ENCODE peak calls at places on chromosomes 3 and 15, in nine cellular contexts. One of them, this sample, is unnamed.

GRCh38 chr15:95972136-95972553 is 358.4 kb upstream of the NR2F2 start:
- DNase-seq in T-helper 9 cell: no peak
- DNase-seq in globus pallidus: no peak
- DNase-seq in sigmoid colon: no peak
- DNase-seq in ACHN: no peak
- DNase-seq in effector memory CD4-positive, alpha-beta T cell: no peak
- DNase-seq in stimulated activated CD4-positive, alpha-beta T cell treated with anti-CD3 and anti-CD28 coated beads, Interleukin-1b, Interleukin-23, amount 100 ng/mL, for 4 hours: no peak
- DNase-seq in activated naive CD4-positive, alpha-beta T cell: no peak
- DNase-seq in glutamatergic neuron: no peak
- DNase-seq in this sample: no peak

GRCh38 chr3:65751123-65751700 is 287.5 kb downstream of the MAGI1 start:
- DNase-seq in T-helper 9 cell: no peak
- DNase-seq in globus pallidus: peak; percentile 86
- DNase-seq in sigmoid colon: no peak
- DNase-seq in ACHN: peak; percentile 39
- DNase-seq in effector memory CD4-positive, alpha-beta T cell: no peak
- DNase-seq in stimulated activated CD4-positive, alpha-beta T cell treated with anti-CD3 and anti-CD28 coated beads, Interleukin-1b, Interleukin-23, amount 100 ng/mL, for 4 hours: no peak
- DNase-seq in activated naive CD4-positive, alpha-beta T cell: no peak
- DNase-seq in glutamatergic neuron: peak; percentile 85
- DNase-seq in this sample: no peak

GRCh38 chr15:63198752-63199250 is 9.4 kb downstream of the RAB8B start:
- DNase-seq in T-helper 9 cell: no peak
- DNase-seq in globus pallidus: no peak
- DNase-seq in sigmoid colon: no peak
- DNase-seq in ACHN: no peak
- DNase-seq in effector memory CD4-positive, alpha-beta T cell: no peak
- DNase-seq in stimulated activated CD4-positive, alpha-beta T cell treated with anti-CD3 and anti-CD28 coated beads, Interleukin-1b, Interleukin-23, amount 100 ng/mL, for 4 hours: no peak
- DNase-seq in activated naive CD4-positive, alpha-beta T cell: no peak
- DNase-seq in glutamatergic neuron: no peak
- DNase-seq in this sample: no peak

GRCh38 chr3:8709801-8710524 is 23.6 kb upstream of the CAV3 start:
- DNase-seq in T-helper 9 cell: no peak
- DNase-seq in globus pallidus: no peak
- DNase-seq in sigmoid colon: no peak
- DNase-seq in ACHN: no peak
- DNase-seq in effector memory CD4-positive, alpha-beta T cell: no peak
- DNase-seq in stimulated activated CD4-positive, alpha-beta T cell treated with anti-CD3 and anti-CD28 coated beads, Interleukin-1b, Interleukin-23, amount 100 ng/mL, for 4 hours: no peak
- DNase-seq in activated naive CD4-positive, alpha-beta T cell: no peak
- DNase-seq in glutamatergic neuron: peak; percentile 66
- DNase-seq in this sample: no peak

GRCh38 chr3:185292238-185292637 is 38.4 kb upstream of the EHHADH start:
- DNase-seq in T-helper 9 cell: no peak
- DNase-seq in globus pallidus: no peak
- DNase-seq in sigmoid colon: no peak
- DNase-seq in ACHN: no peak
- DNase-seq in effector memory CD4-positive, alpha-beta T cell: no peak
- DNase-seq in stimulated activated CD4-positive, alpha-beta T cell treated with anti-CD3 and anti-CD28 coated beads, Interleukin-1b, Interleukin-23, amount 100 ng/mL, for 4 hours: no peak
- DNase-seq in activated naive CD4-positive, alpha-beta T cell: no peak
- DNase-seq in glutamatergic neuron: no peak
- DNase-seq in this sample: no peak

GRCh38 chr15:51706931-51707608 is 25.8 kb downstream of the SCG3 start:
- DNase-seq in T-helper 9 cell: no peak
- DNase-seq in globus pallidus: no peak
- DNase-seq in sigmoid colon: no peak
- DNase-seq in ACHN: no peak
- DNase-seq in effector memory CD4-positive, alpha-beta T cell: no peak
- DNase-seq in stimulated activated CD4-positive, alpha-beta T cell treated with anti-CD3 and anti-CD28 coated beads, Interleukin-1b, Interleukin-23, amount 100 ng/mL, for 4 hours: no peak
- DNase-seq in activated naive CD4-positive, alpha-beta T cell: no peak
- DNase-seq in glutamatergic neuron: no peak
- DNase-seq in this sample: no peak

GRCh38 chr3:10434938-10435336 is 70.4 kb downstream of the ATP2B2 start:
- DNase-seq in T-helper 9 cell: no peak
- DNase-seq in globus pallidus: no peak
- DNase-seq in sigmoid colon: no peak
- DNase-seq in ACHN: no peak
- DNase-seq in effector memory CD4-positive, alpha-beta T cell: no peak
- DNase-seq in stimulated activated CD4-positive, alpha-beta T cell treated with anti-CD3 and anti-CD28 coated beads, Interleukin-1b, Interleukin-23, amount 100 ng/mL, for 4 hours: no peak
- DNase-seq in activated naive CD4-positive, alpha-beta T cell: no peak
- DNase-seq in glutamatergic neuron: no peak
- DNase-seq in this sample: no peak

GRCh38 chr15:38961886-38962285 is 397.3 kb upstream of the RASGRP1 start:
- DNase-seq in T-helper 9 cell: no peak
- DNase-seq in globus pallidus: no peak
- DNase-seq in sigmoid colon: no peak
- DNase-seq in ACHN: no peak
- DNase-seq in effector memory CD4-positive, alpha-beta T cell: no peak
- DNase-seq in stimulated activated CD4-positive, alpha-beta T cell treated with anti-CD3 and anti-CD28 coated beads, Interleukin-1b, Interleukin-23, amount 100 ng/mL, for 4 hours: no peak
- DNase-seq in activated naive CD4-positive, alpha-beta T cell: no peak
- DNase-seq in glutamatergic neuron: no peak
- DNase-seq in this sample: no peak

GRCh38 chr3:71117572-71118247 is 465.8 kb downstream of the FOXP1 start:
- DNase-seq in T-helper 9 cell: no peak
- DNase-seq in globus pallidus: no peak
- DNase-seq in sigmoid colon: no peak
- DNase-seq in ACHN: peak; percentile 6
- DNase-seq in effector memory CD4-positive, alpha-beta T cell: no peak
- DNase-seq in stimulated activated CD4-positive, alpha-beta T cell treated with anti-CD3 and anti-CD28 coated beads, Interleukin-1b, Interleukin-23, amount 100 ng/mL, for 4 hours: no peak
- DNase-seq in activated naive CD4-positive, alpha-beta T cell: no peak
- DNase-seq in glutamatergic neuron: no peak
- DNase-seq in this sample: no peak

GRCh38 chr3:124676236-124676635 is 54.0 kb upstream of the UMPS start:
- DNase-seq in T-helper 9 cell: no peak
- DNase-seq in globus pallidus: no peak
- DNase-seq in sigmoid colon: no peak
- DNase-seq in ACHN: no peak
- DNase-seq in effector memory CD4-positive, alpha-beta T cell: no peak
- DNase-seq in stimulated activated CD4-positive, alpha-beta T cell treated with anti-CD3 and anti-CD28 coated beads, Interleukin-1b, Interleukin-23, amount 100 ng/mL, for 4 hours: no peak
- DNase-seq in activated naive CD4-positive, alpha-beta T cell: no peak
- DNase-seq in glutamatergic neuron: no peak
- DNase-seq in this sample: no peak

GRCh38 chr3:42504334-42505202 is 2.1 kb downstream of the VIPR1 start:
- DNase-seq in T-helper 9 cell: no peak
- DNase-seq in globus pallidus: no peak
- DNase-seq in sigmoid colon: peak; percentile 46
- DNase-seq in ACHN: no peak
- DNase-seq in effector memory CD4-positive, alpha-beta T cell: no peak
- DNase-seq in stimulated activated CD4-positive, alpha-beta T cell treated with anti-CD3 and anti-CD28 coated beads, Interleukin-1b, Interleukin-23, amount 100 ng/mL, for 4 hours: no peak
- DNase-seq in activated naive CD4-positive, alpha-beta T cell: no peak
- DNase-seq in glutamatergic neuron: peak; percentile 7
- DNase-seq in this sample: no peak

GRCh38 chr15:70320077-70320830 is 222.5 kb upstream of the TLE3 start:
- DNase-seq in T-helper 9 cell: no peak
- DNase-seq in globus pallidus: peak; percentile 39
- DNase-seq in sigmoid colon: no peak
- DNase-seq in ACHN: no peak
- DNase-seq in effector memory CD4-positive, alpha-beta T cell: no peak
- DNase-seq in stimulated activated CD4-positive, alpha-beta T cell treated with anti-CD3 and anti-CD28 coated beads, Interleukin-1b, Interleukin-23, amount 100 ng/mL, for 4 hours: no peak
- DNase-seq in activated naive CD4-positive, alpha-beta T cell: no peak
- DNase-seq in glutamatergic neuron: no peak
- DNase-seq in this sample: no peak

GRCh38 chr3:53150247-53151085 is 10.5 kb upstream of the PRKCD start:
- DNase-seq in T-helper 9 cell: no peak
- DNase-seq in globus pallidus: no peak
- DNase-seq in sigmoid colon: no peak
- DNase-seq in ACHN: peak; percentile 40
- DNase-seq in effector memory CD4-positive, alpha-beta T cell: no peak
- DNase-seq in stimulated activated CD4-positive, alpha-beta T cell treated with anti-CD3 and anti-CD28 coated beads, Interleukin-1b, Interleukin-23, amount 100 ng/mL, for 4 hours: no peak
- DNase-seq in activated naive CD4-positive, alpha-beta T cell: no peak
- DNase-seq in glutamatergic neuron: no peak
- DNase-seq in this sample: no peak

GRCh38 chr3:127692501-127693335 is 20.0 kb downstream of the ABTB1 start:
- DNase-seq in T-helper 9 cell: no peak
- DNase-seq in globus pallidus: no peak
- DNase-seq in sigmoid colon: no peak
- DNase-seq in ACHN: no peak
- DNase-seq in effector memory CD4-positive, alpha-beta T cell: no peak
- DNase-seq in stimulated activated CD4-positive, alpha-beta T cell treated with anti-CD3 and anti-CD28 coated beads, Interleukin-1b, Interleukin-23, amount 100 ng/mL, for 4 hours: no peak
- DNase-seq in activated naive CD4-positive, alpha-beta T cell: no peak
- DNase-seq in glutamatergic neuron: peak; percentile 12
- DNase-seq in this sample: no peak

GRCh38 chr3:179613807-179614206 is 9.2 kb downstream of the NDUFB5 start:
- DNase-seq in T-helper 9 cell: no peak
- DNase-seq in globus pallidus: no peak
- DNase-seq in sigmoid colon: no peak
- DNase-seq in ACHN: peak; percentile 27
- DNase-seq in effector memory CD4-positive, alpha-beta T cell: no peak
- DNase-seq in stimulated activated CD4-positive, alpha-beta T cell treated with anti-CD3 and anti-CD28 coated beads, Interleukin-1b, Interleukin-23, amount 100 ng/mL, for 4 hours: no peak
- DNase-seq in activated naive CD4-positive, alpha-beta T cell: no peak
- DNase-seq in glutamatergic neuron: no peak
- DNase-seq in this sample: no peak

GRCh38 chr3:170496026-170496867 is 77.6 kb downstream of the CLDN11 start:
- DNase-seq in T-helper 9 cell: no peak
- DNase-seq in globus pallidus: no peak
- DNase-seq in sigmoid colon: no peak
- DNase-seq in ACHN: no peak
- DNase-seq in effector memory CD4-positive, alpha-beta T cell: no peak
- DNase-seq in stimulated activated CD4-positive, alpha-beta T cell treated with anti-CD3 and anti-CD28 coated beads, Interleukin-1b, Interleukin-23, amount 100 ng/mL, for 4 hours: no peak
- DNase-seq in activated naive CD4-positive, alpha-beta T cell: no peak
- DNase-seq in glutamatergic neuron: no peak
- DNase-seq in this sample: no peak

GRCh38 chr15:44489464-44489863 is 47.5 kb upstream of the EIF3J start:
- DNase-seq in T-helper 9 cell: no peak
- DNase-seq in globus pallidus: no peak
- DNase-seq in sigmoid colon: no peak
- DNase-seq in ACHN: peak; percentile 94
- DNase-seq in effector memory CD4-positive, alpha-beta T cell: no peak
- DNase-seq in stimulated activated CD4-positive, alpha-beta T cell treated with anti-CD3 and anti-CD28 coated beads, Interleukin-1b, Interleukin-23, amount 100 ng/mL, for 4 hours: no peak
- DNase-seq in activated naive CD4-positive, alpha-beta T cell: no peak
- DNase-seq in glutamatergic neuron: no peak
- DNase-seq in this sample: no peak

GRCh38 chr3:38662544-38662943 is 13.1 kb upstream of the SCN5A start:
- DNase-seq in T-helper 9 cell: no peak
- DNase-seq in globus pallidus: no peak
- DNase-seq in sigmoid colon: no peak
- DNase-seq in ACHN: peak; percentile 40
- DNase-seq in effector memory CD4-positive, alpha-beta T cell: no peak
- DNase-seq in stimulated activated CD4-positive, alpha-beta T cell treated with anti-CD3 and anti-CD28 coated beads, Interleukin-1b, Interleukin-23, amount 100 ng/mL, for 4 hours: no peak
- DNase-seq in activated naive CD4-positive, alpha-beta T cell: no peak
- DNase-seq in glutamatergic neuron: no peak
- DNase-seq in this sample: no peak

This sample was measured in activated T-helper 1 cell treated with Interleukin-2 at 50 U/mL for 16 hours.